ENCODE peak calls at places on chromosome 9, in nine cellular contexts. O is neuronal stem cell, W is upper lobe of left lung, G is heart left ventricle, X is OCI-LY7, J is adrenal gland, H is uterus, N is pancreas, C is GM12878. Z is an unnamed sample.

GRCh38 chr9:78189461-78189860 is 46.4 kb upstream of the CEP78 start:
- DNase-seq in G (no peak), W (no peak), N (no peak), J (no peak), O (no peak), C (no peak), X (no peak), H (no peak), Z (no peak)

GRCh38 chr9:123550012-123550411 is 194.0 kb downstream of the CRB2 start:
- DNase-seq in C (no peak), W (no peak), G (no peak), N (no peak), O (no peak), X (no peak), J (no peak), H (no peak), Z (no peak)

GRCh38 chr9:16031971-16032370 is 479.1 kb downstream of the CCDC171 start:
- DNase-seq in C (no peak), O (no peak), W (no peak), G (no peak), X (no peak), N (no peak), H (no peak), J (no peak), Z (no peak)

GRCh38 chr9:124010665-124011321 is 775 bp upstream of the LHX2 start:
- DNase-seq in O (no peak), X (no peak), G (no peak), C (no peak), N (peak; percentile 57), H (no peak), W (no peak), J (no peak), Z (no peak)

GRCh38 chr9:137299938-137300337 is 2.1 kb downstream of the NRARP start:
- DNase-seq in N (peak; percentile 58), C (no peak), W (no peak), J (no peak), X (no peak), G (peak; percentile 37), O (no peak), H (no peak), Z (no peak)

GRCh38 chr9:3903273-3903672 is 377.5 kb upstream of the RFX3 start:
- DNase-seq in N (no peak), C (no peak), J (no peak), G (no peak), H (no peak), O (no peak), W (no peak), X (no peak), Z (no peak)

GRCh38 chr9:82133973-82134372 is 145.4 kb downstream of the SPATA31D1 start:
- DNase-seq in W (no peak), G (no peak), C (no peak), O (no peak), J (no peak), H (no peak), N (no peak), X (no peak), Z (no peak)

GRCh38 chr9:131500377-131500776 is 2.3 kb upstream of the POMT1 start:
- DNase-seq in O (no peak), N (no peak), C (no peak), W (no peak), H (no peak), G (no peak), X (no peak), J (no peak), Z (no peak)

GRCh38 chr9:13113751-13114150 is 165.7 kb downstream of the MPDZ start:
- DNase-seq in X (no peak), W (no peak), C (no peak), H (no peak), J (no peak), N (no peak), G (no peak), O (no peak), Z (no peak)

GRCh38 chr9:18939943-18940342 is 93.1 kb downstream of the SAXO1 start:
- DNase-seq in X (no peak), W (no peak), H (no peak), G (no peak), N (no peak), J (no peak), C (no peak), O (no peak), Z (no peak)

GRCh38 chr9:34899535-34900158 is 58.4 kb upstream of the PHF24 start:
- DNase-seq in G (peak; percentile 81), W (peak; percentile 80), O (peak; percentile 86), C (peak; percentile 39), H (peak; percentile 74), X (peak; percentile 77), N (peak; percentile 72), J (peak; percentile 80), Z (peak; percentile 84)

GRCh38 chr9:85425153-85425611 is 316.6 kb downstream of the AGTPBP1 start:
- DNase-seq in W (peak; percentile 50), G (peak; percentile 34), C (no peak), H (no peak), N (peak; percentile 74), O (peak; percentile 64), X (peak; percentile 47), J (peak; percentile 66), Z (no peak)
- H3K27ac ChIP-seq in W (no peak overlapping the region), G (no peak overlapping the region), C (no peak overlapping the region), H (no peak overlapping the region), N (no peak overlapping the region), O (no peak overlapping the region), X (no peak overlapping the region), J (no peak overlapping the region), Z (peak overlapping the region; percentile 6)

DNA sequence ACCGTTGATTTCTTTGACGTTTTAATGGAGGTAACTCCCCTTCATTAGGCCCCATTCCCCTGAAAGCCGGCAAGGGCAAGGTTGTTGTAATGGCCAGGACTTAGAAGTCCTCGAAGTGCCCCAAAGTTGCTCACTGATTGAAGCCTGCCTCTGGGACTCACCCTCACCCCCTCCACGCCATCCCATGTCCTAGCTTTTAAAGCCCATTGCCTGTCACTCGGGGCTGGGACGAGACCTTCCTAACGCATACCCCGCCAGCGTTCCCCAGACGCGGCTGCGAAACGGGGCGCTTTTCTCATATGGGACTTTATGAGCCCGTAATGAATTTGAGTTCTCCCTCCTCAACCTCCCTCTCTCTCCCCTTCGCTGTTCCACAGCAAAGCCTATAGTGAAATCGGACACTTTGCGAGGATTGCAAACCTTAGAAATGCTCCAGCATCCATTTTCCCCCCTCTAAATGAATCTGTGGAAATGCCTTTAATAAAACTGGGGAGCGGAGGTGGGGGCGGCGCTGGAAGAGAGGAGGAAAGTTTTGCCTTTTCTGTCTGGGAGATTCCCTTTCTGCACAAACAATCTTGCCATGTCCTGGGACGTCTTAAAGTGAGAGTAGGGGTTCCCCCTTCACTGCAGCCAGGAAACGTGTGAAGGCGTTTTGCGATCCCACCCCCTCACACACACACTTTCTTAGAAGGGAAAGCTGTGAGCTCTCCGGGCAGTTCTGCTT is 1.5 kb downstream of the PAPPA start:
- DNase-seq in N (peak; percentile 56), X (no peak), J (no peak), W (no peak), G (no peak), O (no peak), H (peak; percentile 57), C (no peak), Z (no peak)
- H3K4me3 ChIP-seq in N (peak overlapping the region; percentile 57), X (no peak overlapping the region), J (no peak overlapping the region), W (peak overlapping the region; percentile 51), G (peak overlapping the region; percentile 62), O (peak overlapping the region; percentile 67), H (peak overlapping the region; percentile 56), C (no peak overlapping the region), Z (peak overlapping the region; percentile 54)

GRCh38 chr9:127183814-127184582 is 61.6 kb upstream of the ANGPTL2 start:
- DNase-seq in C (peak; percentile 95), O (no peak), J (no peak), H (peak; percentile 87), N (peak; percentile 39), G (no peak), W (no peak), X (no peak), Z (no peak)
- H3K27ac ChIP-seq in C (peak overlapping the region; percentile 88), O (no peak overlapping the region), J (no peak overlapping the region), H (peak overlapping the region; percentile 93), N (no peak overlapping the region), G (peak overlapping the region; percentile 89), W (peak overlapping the region; percentile 55), X (no peak overlapping the region), Z (peak overlapping the region; percentile 1)

GRCh38 chr9:133507246-133507965 is 17.4 kb downstream of the MYMK start:
- DNase-seq in W (no peak), X (no peak), G (no peak), N (no peak), O (no peak), J (no peak), H (no peak), C (no peak), Z (no peak)

GRCh38 chr9:133511607-133512006 is 13.2 kb downstream of the MYMK start:
- DNase-seq in N (no peak), C (no peak), W (no peak), O (no peak), G (no peak), X (no peak), H (no peak), J (no peak), Z (no peak)

GRCh38 chr9:133510926-133511505 is 13.7 kb downstream of the MYMK start:
- DNase-seq in X (no peak), N (no peak), J (no peak), G (no peak), C (no peak), O (no peak), W (no peak), H (no peak), Z (no peak)

GRCh38 chr9:133508046-133508445 is 16.7 kb downstream of the MYMK start:
- DNase-seq in W (no peak), O (no peak), H (no peak), X (no peak), N (no peak), C (no peak), J (no peak), G (no peak), Z (no peak)

GRCh38 chr9:133509179-133510083 is 15.3 kb downstream of the MYMK start:
- DNase-seq in O (no peak), W (peak; percentile 33), J (no peak), H (no peak), X (peak; percentile 32), N (no peak), C (no peak), G (no peak), Z (peak; percentile 53)
- H3K4me3 ChIP-seq in O (no peak overlapping the region), W (no peak overlapping the region), J (no peak overlapping the region), H (no peak overlapping the region), X (no peak overlapping the region), N (no peak overlapping the region), C (no peak overlapping the region), G (no peak overlapping the region), Z (no peak overlapping the region)

GRCh38 chr9:127395491-127396252 is 1.3 kb upstream of the SLC2A8 start:
- DNase-seq in N (no peak), C (no peak), O (no peak), G (no peak), H (no peak), X (no peak), W (no peak), J (no peak), Z (no peak)
- H3K27ac ChIP-seq in N (no peak overlapping the region), C (no peak overlapping the region), O (no peak overlapping the region), G (no peak overlapping the region), H (peak overlapping the region; percentile 44), X (no peak overlapping the region), W (no peak overlapping the region), J (peak overlapping the region; percentile 55), Z (peak overlapping the region; percentile 54)

DNA sequence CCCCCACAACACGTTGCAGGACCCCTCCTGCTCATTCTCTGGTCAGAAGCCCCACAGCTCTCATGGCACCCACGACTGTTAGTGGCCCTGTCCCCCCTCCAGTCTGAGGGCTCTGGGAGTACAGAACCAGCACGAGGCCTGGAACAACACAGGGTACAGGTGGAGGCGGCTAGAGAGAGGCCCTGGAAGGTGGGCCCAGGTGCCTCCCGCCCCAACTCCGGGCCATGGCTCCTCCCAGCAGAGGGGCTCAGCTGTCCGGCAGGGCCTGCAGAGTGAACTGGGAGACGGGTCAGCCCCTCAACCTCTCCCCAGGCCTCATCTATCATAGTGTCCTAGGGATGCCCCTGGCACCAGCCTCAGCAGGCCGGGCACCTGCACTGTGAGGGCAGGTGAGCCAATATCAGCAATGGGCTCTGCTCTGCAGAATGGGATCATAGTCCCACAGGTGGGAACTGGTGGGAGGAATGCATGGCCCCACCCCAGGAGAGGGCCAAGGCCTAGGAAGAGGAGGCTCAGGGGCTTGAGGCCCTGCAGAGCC is 58.6 kb downstream of the BARX1 start:
- DNase-seq in X (no peak), N (peak; percentile 36), H (no peak), C (no peak), J (no peak), W (peak; percentile 15), O (no peak), G (no peak), Z (peak; percentile 6)
- H3K4me3 ChIP-seq in X (no peak overlapping the region), N (no peak overlapping the region), H (no peak overlapping the region), C (no peak overlapping the region), J (no peak overlapping the region), W (no peak overlapping the region), O (no peak overlapping the region), G (no peak overlapping the region), Z (no peak overlapping the region)

Z was measured in dorsolateral prefrontal cortex.